ENCODE peak calls at places on chromosomes 6 and 20, in four cellular contexts. P is tibial nerve, F is adrenal gland, V is sigmoid colon. W is an unnamed sample.

GRCh38 chr6:123904228-123904627 is 100.6 kb downstream of the NKAIN2 start:
- DNase-seq in V (no peak), F (no peak), P (no peak), W (no peak)

GRCh38 chr20:38685853-38686473 is 38.3 kb upstream of the SLC32A1 start:
- DNase-seq in P (no peak), F (peak; percentile 59), V (no peak), W (peak; percentile 49)

GRCh38 chr6:115137910-115138309 is 795.1 kb upstream of the HS3ST5 start:
- DNase-seq in F (no peak), V (no peak), P (no peak), W (no peak)

GRCh38 chr6:96410467-96410866 is 111.1 kb upstream of the UFL1 start:
- DNase-seq in P (no peak), V (no peak), F (no peak), W (no peak)

GRCh38 chr20:25160897-25161296 is 34.6 kb upstream of the ENTPD6 start:
- DNase-seq in V (no peak), F (no peak), P (no peak), W (no peak)

GRCh38 chr6:132228894-132229293 is 172.4 kb downstream of the MOXD1 start:
- DNase-seq in P (no peak), V (no peak), F (no peak), W (no peak)

GRCh38 chr6:99609839-99610489 is 3.3 kb downstream of the PRDM13 start:
- DNase-seq in P (no peak), V (no peak), F (no peak), W (no peak)

GRCh38 chr20:49766979-49767419 is 45.6 kb upstream of the SLC9A8 start:
- DNase-seq in F (no peak), P (no peak), V (no peak), W (no peak)

GRCh38 chr6:13615802-13616140 is 636 bp downstream of the NOL7 start:
- DNase-seq in F (peak; percentile 65), P (peak; percentile 22), V (peak; percentile 76), W (peak; percentile 28)

GRCh38 chr20:5220334-5221077 is 93.7 kb downstream of the CDS2 start:
- DNase-seq in V (no peak), P (no peak), F (no peak), W (no peak)

GRCh38 chr6:27809939-27810767 is 102.0 kb downstream of the OR2B2 start:
- DNase-seq in F (peak; percentile 84), P (no peak), V (peak; percentile 89), W (peak; percentile 76)

GRCh38 chr20:8547968-8548588 is 416.0 kb downstream of the PLCB1 start:
- DNase-seq in V (no peak), P (no peak), F (no peak), W (no peak)

GRCh38 chr6:53837875-53838806 is 43.3 kb downstream of the LRRC1 start:
- DNase-seq in P (no peak), F (no peak), V (peak; percentile 86), W (no peak)

GRCh38 chr6:14506656-14507242 is 389.2 kb downstream of the CD83 start:
- DNase-seq in P (no peak), F (no peak), V (no peak), W (no peak)

GRCh38 chr20:61538481-61539265 is 286.6 kb downstream of the CDH4 start:
- DNase-seq in V (no peak), P (no peak), F (no peak), W (no peak)

GRCh38 chr20:46552460-46553420 is 2.3 kb upstream of the OCSTAMP start:
- DNase-seq in V (no peak), P (no peak), F (no peak), W (no peak)

GRCh38 chr6:136922680-136922996 is 537 bp downstream of the SLC35D3 start:
- DNase-seq in P (no peak), V (no peak), F (no peak), W (no peak)

GRCh38 chr6:153511896-153512496 is 380.9 kb upstream of the RGS17 start:
- DNase-seq in P (no peak), V (no peak), F (peak; percentile 23), W (peak; percentile 2)

GRCh38 chr20:57433658-57434389 is 42.6 kb downstream of the RBM38 start:
- DNase-seq in F (no peak), P (no peak), V (no peak), W (no peak)

GRCh38 chr6:18990313-18990978 is 603.3 kb downstream of the RNF144B start:
- DNase-seq in F (peak; percentile 77), V (peak; percentile 77), P (no peak), W (peak; percentile 15)

GRCh38 chr20:63097336-63097831 is 90.6 kb upstream of the BHLHE23 start:
- DNase-seq in F (no peak), V (peak; percentile 42), P (no peak), W (no peak)

GRCh38 chr6:90088009-90088408 is 193.7 kb downstream of the GJA10 start:
- DNase-seq in F (no peak), P (no peak), V (no peak), W (no peak)

GRCh38 chr20:8305449-8305978 is 173.4 kb downstream of the PLCB1 start:
- DNase-seq in P (no peak), F (peak; percentile 52), V (no peak), W (peak; percentile 6)

GRCh38 chr6:7150381-7151064 is 42.8 kb downstream of the RREB1 start:
- DNase-seq in P (no peak), V (no peak), F (no peak), W (no peak)

GRCh38 chr6:92577077-92577719 is 842.2 kb downstream of the EPHA7 start:
- DNase-seq in P (no peak), V (no peak), F (no peak), W (no peak)

GRCh38 chr6:79646006-79646405 is 14.9 kb downstream of the SH3BGRL2 start:
- DNase-seq in F (no peak), P (no peak), V (no peak), W (no peak)

GRCh38 chr6:46687619-46688097 is at the start of gene TDRD6:
- DNase-seq in V (no peak), F (no peak), P (no peak), W (no peak)

GRCh38 chr6:161921602-161922400 is 647.9 kb upstream of the AGPAT4 start:
- DNase-seq in P (no peak), V (no peak), F (no peak), W (no peak)

GRCh38 chr20:46743088-46743487 is 33.6 kb downstream of the SLC2A10 start:
- DNase-seq in V (no peak), F (no peak), P (no peak), W (no peak)

GRCh38 chr6:149223120-149223775 is 94.3 kb upstream of the TAB2 start:
- DNase-seq in V (no peak), P (no peak), F (no peak), W (no peak)

GRCh38 chr20:25286917-25287316 is 39.0 kb downstream of the PYGB start:
- DNase-seq in V (peak; percentile 60), F (peak; percentile 17), P (peak; percentile 11), W (no peak)

DNA sequence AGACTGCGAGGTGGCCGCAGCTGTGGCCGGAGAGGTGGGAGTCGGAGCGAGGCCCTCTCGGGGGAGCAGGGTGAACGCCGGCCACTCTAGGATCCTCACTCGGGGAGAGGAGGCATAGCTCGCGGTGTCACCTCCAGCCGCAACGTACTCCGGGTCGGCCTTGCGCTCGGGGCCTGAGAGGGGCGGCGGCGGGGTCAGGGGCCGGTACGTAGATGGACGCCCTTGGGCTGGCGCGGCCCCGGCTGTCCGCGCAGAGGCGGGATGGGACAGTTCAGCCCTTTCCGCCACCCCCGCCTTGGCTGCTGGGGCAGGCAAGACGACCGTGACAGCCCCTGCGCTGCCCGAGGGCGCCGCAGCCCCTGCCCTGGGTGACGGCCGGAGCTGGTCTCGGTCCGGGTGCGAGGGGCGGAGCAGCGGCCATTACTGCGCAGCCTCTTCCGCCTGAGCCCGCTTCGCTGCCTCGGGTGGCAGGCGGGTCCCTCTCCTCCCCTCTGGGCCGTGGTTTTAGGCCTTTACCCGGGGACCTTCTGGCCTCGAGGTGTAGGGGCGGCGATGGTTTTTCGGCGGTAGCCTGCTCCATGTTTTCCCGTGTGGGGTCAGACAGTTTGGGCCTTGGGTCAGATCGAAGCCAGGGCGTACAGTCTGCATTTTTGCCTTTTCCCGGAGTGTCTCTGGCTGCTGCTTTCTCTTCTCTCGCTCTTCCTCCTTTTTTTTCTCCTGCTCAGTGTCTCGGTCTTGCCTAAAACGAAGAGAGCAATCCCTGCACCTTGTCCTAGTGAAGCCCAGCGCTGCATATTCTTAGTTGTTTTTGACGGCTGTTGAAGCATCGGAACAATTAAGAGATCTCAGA is 453 bp downstream of the RNF146 start:
- DNase-seq in P (no peak), V (peak; percentile 74), F (peak; percentile 62), W (peak; percentile 40)
- TF ChIP-seq POLR2A in P (peak; percentile 92), V (peak; percentile 81), F (peak; percentile 93), W (peak; percentile 81)

GRCh38 chr20:33675127-33675954 is 1.1 kb upstream of the NECAB3 start:
- DNase-seq in P (peak; percentile 59), V (peak; percentile 86), F (peak; percentile 68), W (no peak)
- TF ChIP-seq POLR2A in P (no peak), V (no peak), F (no peak), W (no peak)

GRCh38 chr20:48734104-48734749 is 93.6 kb downstream of the PREX1 start:
- DNase-seq in V (peak; percentile 12), F (no peak), P (no peak), W (no peak)
- TF ChIP-seq POLR2A in V (no peak), F (no peak), P (no peak), W (no peak)

GRCh38 chr6:89079611-89080213 is 839 bp upstream of the PNRC1 start:
- DNase-seq in P (peak; percentile 27), F (peak; percentile 72), V (peak; percentile 85), W (no peak)
- TF ChIP-seq POLR2A in P (no peak), F (peak; percentile 41), V (peak; percentile 30), W (no peak)

GRCh38 chr6:33417903-33418689 is at the start of gene CUTA:
- DNase-seq in F (peak; percentile 100), V (peak; percentile 100), P (peak; percentile 98), W (peak; percentile 95)
- TF ChIP-seq POLR2A in F (peak; percentile 83), V (peak; percentile 80), P (peak; percentile 76), W (no peak)

GRCh38 chr20:58892126-58892931 is 39.8 kb downstream of the GNAS start:
- DNase-seq in F (peak; percentile 76), P (peak; percentile 58), V (peak; percentile 90), W (peak; percentile 67)
- TF ChIP-seq POLR2A in F (no peak), P (no peak), V (no peak), W (peak; percentile 20)

GRCh38 chr6:73514746-73515110 is 6.1 kb downstream of the EEF1A1 start:
- DNase-seq in F (no peak), V (no peak), P (no peak), W (no peak)

GRCh38 chr6:73509851-73510250 is 11.0 kb downstream of the EEF1A1 start:
- DNase-seq in V (no peak), F (no peak), P (no peak), W (no peak)

GRCh38 chr6:73513496-73513854 is 7.4 kb downstream of the EEF1A1 start:
- DNase-seq in V (no peak), F (no peak), P (no peak), W (no peak)

GRCh38 chr6:73508776-73509175 is 12.1 kb downstream of the EEF1A1 start:
- DNase-seq in V (no peak), P (no peak), F (no peak), W (no peak)

GRCh38 chr6:73511796-73512195 is 9.0 kb downstream of the EEF1A1 start:
- DNase-seq in F (no peak), P (no peak), V (no peak), W (no peak)
- TF ChIP-seq POLR2A in F (no peak), P (no peak), V (no peak), W (no peak)